ENCODE peak calls at places on chromosomes 5 and 9, in four cellular contexts. One of them, this sample, is unnamed.

GRCh38 chr5:137191179-137191578 is 307.9 kb downstream of the SPOCK1 start:
- DNase-seq in HCT116: no peak
- DNase-seq in HepG2: no peak
- DNase-seq in SK-N-SH: no peak
- DNase-seq in this sample: no peak

GRCh38 chr5:78008356-78008967 is 232.3 kb upstream of the TBCA start:
- DNase-seq in HCT116: peak
- DNase-seq in HepG2: peak
- DNase-seq in SK-N-SH: peak
- DNase-seq in this sample: peak

GRCh38 chr9:76619645-76620044 is 144.6 kb upstream of the PCA3 start:
- DNase-seq in HCT116: no peak
- DNase-seq in HepG2: no peak
- DNase-seq in SK-N-SH: no peak
- DNase-seq in this sample: no peak

GRCh38 chr5:50340757-50341156 is 100.3 kb downstream of the EMB start:
- DNase-seq in HCT116: no peak
- DNase-seq in HepG2: no peak
- DNase-seq in SK-N-SH: no peak
- DNase-seq in this sample: no peak

GRCh38 chr5:759111-759741 is 25.3 kb downstream of the ZDHHC11B start:
- DNase-seq in HCT116: no peak
- DNase-seq in HepG2: peak
- DNase-seq in SK-N-SH: peak
- DNase-seq in this sample: peak

GRCh38 chr5:161086456-161086855 is 234.4 kb upstream of the ATP10B start:
- DNase-seq in HCT116: no peak
- DNase-seq in HepG2: no peak
- DNase-seq in SK-N-SH: no peak
- DNase-seq in this sample: no peak

GRCh38 chr9:121784706-121785426 is 133.4 kb downstream of the DAB2IP start:
- DNase-seq in HCT116: no peak
- DNase-seq in HepG2: no peak
- DNase-seq in SK-N-SH: no peak
- DNase-seq in this sample: no peak

GRCh38 chr5:3818612-3819011 is 223.0 kb downstream of the IRX1 start:
- DNase-seq in HCT116: no peak
- DNase-seq in HepG2: no peak
- DNase-seq in SK-N-SH: no peak
- DNase-seq in this sample: no peak

GRCh38 chr9:112793213-112793810 is 42.8 kb downstream of the SNX30 start:
- DNase-seq in HCT116: peak
- DNase-seq in HepG2: peak
- DNase-seq in SK-N-SH: peak
- DNase-seq in this sample: peak

GRCh38 chr5:77640577-77641396 is 2.3 kb upstream of the OTP start:
- DNase-seq in HCT116: no peak
- DNase-seq in HepG2: no peak
- DNase-seq in SK-N-SH: peak
- DNase-seq in this sample: no peak

GRCh38 chr5:22736443-22736842 is 116.7 kb downstream of the CDH12 start:
- DNase-seq in HCT116: no peak
- DNase-seq in HepG2: no peak
- DNase-seq in SK-N-SH: no peak
- DNase-seq in this sample: no peak

GRCh38 chr9:72952914-72953313 is at the start of gene ALDH1A1:
- DNase-seq in HCT116: no peak
- DNase-seq in HepG2: peak
- DNase-seq in SK-N-SH: no peak
- DNase-seq in this sample: no peak

GRCh38 chr5:31023105-31023504 is 170.4 kb upstream of the CDH6 start:
- DNase-seq in HCT116: no peak
- DNase-seq in HepG2: no peak
- DNase-seq in SK-N-SH: no peak
- DNase-seq in this sample: no peak

GRCh38 chr5:55187370-55187769 is 14.4 kb upstream of the CDC20B start:
- DNase-seq in HCT116: peak
- DNase-seq in HepG2: no peak
- DNase-seq in SK-N-SH: no peak
- DNase-seq in this sample: peak

GRCh38 chr9:17116400-17116837 is 18.4 kb upstream of the CNTLN start:
- DNase-seq in HCT116: peak
- DNase-seq in HepG2: peak
- DNase-seq in SK-N-SH: peak
- DNase-seq in this sample: no peak

GRCh38 chr9:11063263-11063662 is 450.5 kb upstream of the PTPRD start:
- DNase-seq in HCT116: no peak
- DNase-seq in HepG2: no peak
- DNase-seq in SK-N-SH: no peak
- DNase-seq in this sample: no peak

GRCh38 chr5:81420039-81420667 is 26.2 kb upstream of the ACOT12 start:
- DNase-seq in HCT116: peak
- DNase-seq in HepG2: no peak
- DNase-seq in SK-N-SH: no peak
- DNase-seq in this sample: no peak

GRCh38 chr5:167916706-167917105 is 374.7 kb upstream of the WWC1 start:
- DNase-seq in HCT116: no peak
- DNase-seq in HepG2: no peak
- DNase-seq in SK-N-SH: no peak
- DNase-seq in this sample: no peak

GRCh38 chr5:21806943-21807342 is 1046.2 kb downstream of the CDH12 start:
- DNase-seq in HCT116: no peak
- DNase-seq in HepG2: no peak
- DNase-seq in SK-N-SH: no peak
- DNase-seq in this sample: no peak

GRCh38 chr5:101430551-101430950 is 527.5 kb upstream of the ST8SIA4 start:
- DNase-seq in HCT116: no peak
- DNase-seq in HepG2: no peak
- DNase-seq in SK-N-SH: no peak
- DNase-seq in this sample: no peak

GRCh38 chr9:95615246-95615645 is 98.5 kb upstream of the PTCH1 start:
- DNase-seq in HCT116: no peak
- DNase-seq in HepG2: no peak
- DNase-seq in SK-N-SH: no peak
- DNase-seq in this sample: no peak

GRCh38 chr9:109469646-109470358 is 28.3 kb downstream of the PTPN3 start:
- DNase-seq in HCT116: peak
- DNase-seq in HepG2: peak
- DNase-seq in SK-N-SH: peak
- DNase-seq in this sample: no peak

GRCh38 chr5:73451218-73452130 is 2.9 kb upstream of the FOXD1 start:
- DNase-seq in HCT116: no peak
- DNase-seq in HepG2: no peak
- DNase-seq in SK-N-SH: peak
- DNase-seq in this sample: no peak

GRCh38 chr5:139486201-139486600 is 3.6 kb upstream of the STING1 start:
- DNase-seq in HCT116: no peak
- DNase-seq in HepG2: no peak
- DNase-seq in SK-N-SH: no peak
- DNase-seq in this sample: no peak

GRCh38 chr9:134887219-134887618 is 6.6 kb downstream of the FCN2 start:
- DNase-seq in HCT116: no peak
- DNase-seq in HepG2: no peak
- DNase-seq in SK-N-SH: no peak
- DNase-seq in this sample: no peak
- TF ChIP-seq JUND in HCT116: no peak
- TF ChIP-seq JUND in HepG2: no peak
- TF ChIP-seq JUND in SK-N-SH: no peak
- TF ChIP-seq JUND in this sample: no peak

DNA sequence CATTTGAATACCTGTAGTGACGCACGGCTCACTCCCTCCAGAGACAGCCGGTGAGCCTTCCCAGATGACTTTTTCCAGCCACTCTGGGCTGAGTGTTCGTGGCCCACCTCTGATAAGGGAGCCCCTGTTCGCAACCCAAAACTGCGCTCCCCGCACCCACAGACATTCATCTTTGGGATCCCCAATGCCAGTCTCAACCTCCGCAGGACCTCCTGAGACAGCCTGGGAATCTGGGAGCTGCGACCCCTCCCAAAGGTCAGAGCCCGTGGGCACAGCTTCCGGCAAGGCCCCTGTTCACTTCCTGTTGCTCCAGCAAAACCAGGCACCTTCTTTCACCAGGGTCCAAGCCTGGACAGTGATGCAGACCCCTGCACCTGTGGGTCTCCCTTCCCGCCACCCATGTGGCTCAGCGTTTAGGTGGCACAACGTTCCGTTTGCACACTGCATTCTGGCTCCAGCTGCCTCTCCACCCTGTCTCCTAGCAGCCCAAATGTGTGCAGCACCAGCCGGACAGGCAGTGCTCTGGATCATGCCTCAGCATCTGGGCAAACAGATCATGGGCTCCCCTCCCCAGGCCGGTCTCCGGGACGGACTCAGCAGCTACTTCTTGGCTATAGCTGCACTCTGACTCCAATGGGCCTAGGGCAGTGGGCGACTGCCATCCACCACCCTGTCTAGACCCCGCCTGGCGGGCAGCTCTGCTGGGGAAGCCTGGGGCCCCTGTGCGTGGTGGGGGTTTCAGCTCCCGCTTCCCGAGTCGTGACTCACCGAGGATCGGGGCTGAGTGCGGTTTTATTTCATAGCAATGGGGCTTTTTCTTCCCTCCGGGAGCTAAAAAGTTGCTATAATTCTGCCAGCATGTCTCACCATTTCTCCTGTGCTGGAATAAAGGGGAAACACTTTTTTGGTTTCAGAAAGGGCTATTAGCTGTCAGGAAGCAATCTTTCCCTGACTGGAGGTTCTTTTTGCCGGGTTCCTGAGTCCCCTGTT is 156.0 kb downstream of the OLFM1 start:
- DNase-seq in HCT116: no peak
- DNase-seq in HepG2: no peak
- DNase-seq in SK-N-SH: no peak
- DNase-seq in this sample: no peak
- TF ChIP-seq JUND in HCT116: no peak
- TF ChIP-seq JUND in HepG2: no peak
- TF ChIP-seq JUND in SK-N-SH: no peak
- TF ChIP-seq JUND in this sample: no peak

GRCh38 chr5:174222891-174223290 is 177.4 kb downstream of the NSG2 start:
- DNase-seq in HCT116: no peak
- DNase-seq in HepG2: no peak
- DNase-seq in SK-N-SH: no peak
- DNase-seq in this sample: no peak

GRCh38 chr5:174218162-174218561 is 172.7 kb downstream of the NSG2 start:
- DNase-seq in HCT116: no peak
- DNase-seq in HepG2: no peak
- DNase-seq in SK-N-SH: no peak
- DNase-seq in this sample: no peak

GRCh38 chr5:174221454-174221853 is 175.9 kb downstream of the NSG2 start:
- DNase-seq in HCT116: no peak
- DNase-seq in HepG2: no peak
- DNase-seq in SK-N-SH: no peak
- DNase-seq in this sample: no peak

GRCh38 chr5:174227228-174227627 is 181.7 kb downstream of the NSG2 start:
- DNase-seq in HCT116: no peak
- DNase-seq in HepG2: no peak
- DNase-seq in SK-N-SH: no peak
- DNase-seq in this sample: no peak

DNA sequence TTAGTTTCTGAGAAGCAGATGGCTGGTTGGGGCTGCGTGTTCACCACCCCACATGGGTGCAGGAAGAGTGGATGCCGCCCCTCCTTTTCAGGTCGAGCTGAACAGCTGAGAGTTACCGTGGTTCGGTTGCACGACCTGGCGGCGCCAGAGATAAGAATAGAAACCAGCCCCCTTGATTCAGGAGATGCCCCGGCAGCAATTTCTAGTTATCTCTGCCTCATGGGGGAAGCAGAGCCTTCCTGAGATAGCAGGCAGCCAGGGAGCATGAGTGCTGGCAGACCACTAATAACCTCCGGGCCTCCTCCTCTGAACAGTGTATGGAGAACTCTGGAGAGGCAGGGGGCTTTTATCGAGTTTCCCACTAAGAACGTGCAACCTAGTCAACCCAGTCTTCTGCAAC is 177.8 kb downstream of the NSG2 start:
- DNase-seq in HCT116: no peak
- DNase-seq in HepG2: no peak
- DNase-seq in SK-N-SH: peak
- DNase-seq in this sample: no peak
- TF ChIP-seq JUND in HCT116: no peak
- TF ChIP-seq JUND in HepG2: no peak
- TF ChIP-seq JUND in SK-N-SH: no peak
- TF ChIP-seq JUND in this sample: no peak

GRCh38 chr5:98464737-98465330 is 308.6 kb upstream of the RGMB start:
- DNase-seq in HCT116: no peak
- DNase-seq in HepG2: no peak
- DNase-seq in SK-N-SH: no peak
- DNase-seq in this sample: no peak

GRCh38 chr5:98463676-98464075 is 309.8 kb upstream of the RGMB start:
- DNase-seq in HCT116: no peak
- DNase-seq in HepG2: no peak
- DNase-seq in SK-N-SH: no peak
- DNase-seq in this sample: no peak

GRCh38 chr5:98471458-98471857 is 302.0 kb upstream of the RGMB start:
- DNase-seq in HCT116: no peak
- DNase-seq in HepG2: no peak
- DNase-seq in SK-N-SH: no peak
- DNase-seq in this sample: no peak

GRCh38 chr5:98470747-98471146 is 302.7 kb upstream of the RGMB start:
- DNase-seq in HCT116: no peak
- DNase-seq in HepG2: no peak
- DNase-seq in SK-N-SH: no peak
- DNase-seq in this sample: no peak

DNA sequence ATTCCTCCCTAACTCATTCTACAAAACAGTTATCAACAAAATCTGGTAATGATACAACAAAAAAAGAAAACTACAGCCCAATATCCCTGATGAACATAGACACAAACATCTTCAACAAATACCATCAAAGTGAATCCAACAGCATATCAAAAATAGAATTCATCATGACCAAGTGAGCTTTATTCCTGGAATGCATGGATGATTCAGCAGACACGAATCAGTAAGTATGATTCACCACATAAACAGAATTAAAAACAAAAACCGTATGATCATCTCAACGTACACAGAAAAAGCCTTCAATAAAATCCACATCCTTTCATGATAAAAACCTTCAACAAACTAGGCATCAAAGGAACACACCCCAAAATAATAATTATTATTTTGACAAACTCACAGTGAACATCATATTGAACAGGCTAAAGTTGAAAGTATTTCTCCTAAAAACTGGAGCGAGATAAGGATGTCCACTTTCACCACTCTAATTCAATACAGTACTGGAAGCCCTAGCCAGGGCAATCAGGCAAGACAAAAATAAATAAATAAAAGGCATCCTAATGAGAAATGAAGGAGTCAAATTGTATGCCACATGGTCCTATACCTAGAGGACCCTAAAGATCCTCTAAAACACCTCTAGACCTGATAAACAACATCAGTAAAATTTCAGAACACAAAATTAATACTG is 305.1 kb upstream of the RGMB start:
- DNase-seq in HCT116: no peak
- DNase-seq in HepG2: no peak
- DNase-seq in SK-N-SH: no peak
- DNase-seq in this sample: no peak
- TF ChIP-seq JUND in HCT116: no peak
- TF ChIP-seq JUND in HepG2: no peak
- TF ChIP-seq JUND in SK-N-SH: peak
- TF ChIP-seq JUND in this sample: no peak

GRCh38 chr9:117247271-117247670 is 167.6 kb downstream of the ASTN2 start:
- DNase-seq in HCT116: no peak
- DNase-seq in HepG2: peak
- DNase-seq in SK-N-SH: peak
- DNase-seq in this sample: peak
- TF ChIP-seq JUND in HCT116: no peak
- TF ChIP-seq JUND in HepG2: no peak
- TF ChIP-seq JUND in SK-N-SH: no peak
- TF ChIP-seq JUND in this sample: no peak